ENCODE peak calls at places on chromosomes 3 and 15, in four cellular contexts. A is cardiac muscle cell, C is HCT116, T is Peyer's patch. W is an unnamed sample. For H3K27me3 and H3K4me1, the result is how much of the 10 kb centered on the place peaks cover.

GRCh38 chr15:88465633-88466219 is 1.5 kb downstream of the MRPL46 start:
- DNase-seq in A (no peak), C (no peak), T (no peak), W (no peak)

GRCh38 chr3:163018664-163019063 is 1522.1 kb downstream of the OTOL1 start:
- DNase-seq in C (no peak), T (no peak), A (no peak), W (no peak)

GRCh38 chr3:71325715-71326114 is 257.8 kb downstream of the FOXP1 start:
- DNase-seq in A (no peak), C (no peak), T (no peak), W (no peak)

GRCh38 chr3:14118400-14119165 is 6.1 kb downstream of the CHCHD4 start:
- DNase-seq in C (no peak), A (no peak), T (no peak), W (no peak)

GRCh38 chr3:58520403-58520784 is 16.6 kb downstream of the ACOX2 start:
- DNase-seq in T (no peak), A (no peak), C (no peak), W (no peak)

GRCh38 chr3:3806092-3806491 is 6.9 kb downstream of the LRRN1 start:
- DNase-seq in C (no peak), A (no peak), T (no peak), W (no peak)

GRCh38 chr3:43923101-43923979 is 232.6 kb downstream of the ABHD5 start:
- DNase-seq in C (no peak), T (no peak), A (no peak), W (no peak)

GRCh38 chr3:188046561-188047213 is 107.3 kb upstream of the LPP start:
- DNase-seq in T (no peak), A (no peak), C (no peak), W (no peak)

GRCh38 chr3:72186485-72186864 is 401.5 kb upstream of the PROK2 start:
- DNase-seq in C (no peak), T (no peak), A (no peak), W (no peak)

GRCh38 chr3:194082596-194083220 is 53.2 kb upstream of the HES1 start:
- DNase-seq in A (no peak), T (peak), C (no peak), W (no peak)

GRCh38 chr3:26562324-26562723 is 60.2 kb upstream of the LRRC3B start:
- DNase-seq in T (no peak), C (no peak), A (no peak), W (no peak)

DNA sequence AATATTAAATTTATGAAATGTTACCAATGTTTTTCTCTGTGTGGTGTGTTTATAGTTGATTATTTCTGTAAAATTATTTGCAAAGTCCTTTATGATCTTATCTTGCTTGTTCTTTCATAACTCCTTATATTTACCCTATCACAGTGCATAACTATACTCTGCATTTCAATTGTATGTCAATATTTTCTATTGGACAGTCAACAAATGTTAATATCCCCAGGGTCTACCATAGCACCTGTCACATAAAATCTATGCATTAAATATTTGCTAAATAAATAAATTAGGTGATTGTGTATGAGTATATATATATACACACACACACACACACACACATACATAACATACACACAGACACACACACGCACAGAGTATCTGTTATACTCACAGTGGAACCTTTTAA is 443.5 kb downstream of the EPHA6 start:
- DNase-seq in A (no peak), T (no peak), C (no peak), W (no peak)
- H3K27me3 ChIP-seq in A (under half), T (under half), C (under half), W (under half)

GRCh38 chr3:123724306-123724705 is 139.5 kb upstream of the HACD2 start:
- DNase-seq in A (no peak), C (peak), T (no peak), W (no peak)

GRCh38 chr3:123728014-123728413 is 143.2 kb upstream of the HACD2 start:
- DNase-seq in C (no peak), T (no peak), A (no peak), W (no peak)

GRCh38 chr3:123728991-123729390 is 144.1 kb upstream of the HACD2 start:
- DNase-seq in T (no peak), C (no peak), A (no peak), W (no peak)

GRCh38 chr3:123723527-123724168 is 138.8 kb upstream of the HACD2 start:
- DNase-seq in A (peak), T (peak), C (peak), W (peak)

GRCh38 chr3:123725652-123726400 is 141.0 kb upstream of the HACD2 start:
- DNase-seq in A (no peak), C (no peak), T (no peak), W (no peak)
- H3K4me1 ChIP-seq in A (under half), C (under half), T (under half), W (under half)

GRCh38 chr3:32626650-32627049 is 56.0 kb upstream of the DYNC1LI1 start:
- DNase-seq in C (no peak), A (no peak), T (no peak), W (no peak)
- H3K4me3 ChIP-seq in C (no peak), A (no peak), T (no peak), W (no peak)

DNA sequence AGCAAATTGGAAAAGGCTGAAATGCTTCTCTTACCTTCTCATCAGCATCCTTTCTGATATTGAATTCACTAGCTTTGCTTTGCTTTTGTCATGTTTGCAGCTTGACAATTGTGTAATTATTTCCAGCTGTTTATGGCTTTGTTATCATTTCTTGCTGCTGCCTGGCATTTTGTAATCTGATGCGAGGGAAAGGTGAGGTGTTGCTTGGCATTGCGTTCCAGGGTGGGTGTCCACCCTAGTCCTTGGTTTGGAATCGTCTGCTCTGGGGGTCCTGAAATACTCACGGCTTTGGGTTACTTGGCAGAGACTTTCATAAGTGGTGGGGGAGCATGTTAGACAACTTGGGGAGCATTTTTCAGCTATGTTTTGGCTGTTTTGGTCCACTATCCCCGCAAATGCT is 3.0 kb downstream of the CACNA2D3 start:
- DNase-seq in C (no peak), A (no peak), T (no peak), W (no peak)
- H3K27me3 ChIP-seq in C (under half), A (half or more), T (under half), W (under half)

DNA sequence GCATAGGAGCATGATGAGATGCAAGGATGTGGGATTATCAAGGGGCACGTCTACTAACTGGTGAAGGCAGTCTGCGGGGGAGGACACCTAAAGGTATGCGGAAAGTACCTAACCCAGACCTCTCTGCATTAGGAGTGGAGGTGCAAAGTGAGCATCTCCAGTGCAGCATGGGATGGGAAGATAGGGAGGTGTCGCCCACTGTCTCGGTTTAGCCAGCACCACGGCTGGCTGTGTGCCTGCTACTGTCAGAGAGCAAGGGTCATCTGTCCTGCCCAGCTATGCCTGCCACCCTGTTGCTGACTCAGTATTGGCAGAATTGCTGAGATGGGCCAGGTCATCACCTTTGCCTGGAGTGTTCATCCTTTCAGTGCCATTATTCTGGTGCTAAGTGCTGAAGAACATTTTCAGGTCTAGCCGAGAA is 40.1 kb downstream of the OXNAD1 start:
- DNase-seq in A (no peak), C (no peak), T (peak), W (no peak)
- H3K4me1 ChIP-seq in A (under half), C (under half), T (under half), W (under half)

DNA sequence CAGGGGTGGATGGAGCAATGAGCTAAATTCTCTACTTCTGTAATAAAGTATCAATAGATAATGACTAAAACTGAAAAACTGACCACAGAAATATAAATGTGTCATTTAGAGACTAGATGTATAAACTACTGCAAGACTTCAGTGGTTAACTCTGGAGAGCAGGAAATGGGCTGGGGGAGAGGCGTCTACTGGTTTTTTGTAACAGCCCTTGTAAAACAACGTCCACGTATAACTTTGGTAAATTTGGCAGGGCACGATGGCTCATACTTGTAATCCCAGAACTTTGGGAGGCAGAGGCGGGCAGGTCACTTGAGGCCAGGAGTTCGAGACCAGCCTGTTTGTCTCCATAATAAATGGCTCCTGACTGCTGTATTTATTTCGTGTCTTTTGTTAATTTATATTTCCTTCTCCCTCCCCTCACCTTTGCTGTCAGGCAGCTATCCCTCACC is 12.5 kb downstream of the RAB27A start:
- DNase-seq in A (no peak), C (no peak), T (peak), W (no peak)
- H3K4me3 ChIP-seq in A (no peak), C (no peak), T (no peak), W (no peak)

W was measured in Caco-2.